ENCODE peak calls at places on chromosomes 4 and X, in five cellular contexts. One of them, this sample, is unnamed.

GRCh38 chr4:3823496-3824341 is 57.5 kb downstream of the ADRA2C start:
- DNase-seq in AG04449: no peak
- DNase-seq in kidney epithelial cell: no peak
- DNase-seq in astrocyte of the spinal cord: no peak
- DNase-seq in hepatocyte: no peak
- DNase-seq in this sample: no peak

GRCh38 chr4:58063761-58064160 is 953.6 kb upstream of the IGFBP7 start:
- DNase-seq in AG04449: no peak
- DNase-seq in kidney epithelial cell: no peak
- DNase-seq in astrocyte of the spinal cord: no peak
- DNase-seq in hepatocyte: no peak
- DNase-seq in this sample: no peak

GRCh38 chr4:6754481-6755087 is 27.9 kb upstream of the KIAA0232 start:
- DNase-seq in AG04449: no peak
- DNase-seq in kidney epithelial cell: no peak
- DNase-seq in astrocyte of the spinal cord: no peak
- DNase-seq in hepatocyte: peak; percentile 6
- DNase-seq in this sample: no peak

GRCh38 chr4:107718351-107718965 is 1.6 kb downstream of the PAPSS1 start:
- DNase-seq in AG04449: no peak
- DNase-seq in kidney epithelial cell: no peak
- DNase-seq in astrocyte of the spinal cord: no peak
- DNase-seq in hepatocyte: no peak
- DNase-seq in this sample: no peak

GRCh38 chr4:6250235-6250983 is 19.2 kb upstream of the WFS1 start:
- DNase-seq in AG04449: no peak
- DNase-seq in kidney epithelial cell: no peak
- DNase-seq in astrocyte of the spinal cord: peak; percentile 65
- DNase-seq in hepatocyte: peak; percentile 84
- DNase-seq in this sample: no peak

GRCh38 chr4:1245481-1246051 is 3.4 kb downstream of the CTBP1 start:
- DNase-seq in AG04449: no peak
- DNase-seq in kidney epithelial cell: no peak
- DNase-seq in astrocyte of the spinal cord: no peak
- DNase-seq in hepatocyte: peak; percentile 5
- DNase-seq in this sample: no peak

GRCh38 chr4:155603360-155603891 is 63.2 kb upstream of the GUCY1A1 start:
- DNase-seq in AG04449: no peak
- DNase-seq in kidney epithelial cell: no peak
- DNase-seq in astrocyte of the spinal cord: no peak
- DNase-seq in hepatocyte: no peak
- DNase-seq in this sample: no peak

GRCh38 chr4:85209161-85209560 is 242.7 kb upstream of the WDFY3 start:
- DNase-seq in AG04449: no peak
- DNase-seq in kidney epithelial cell: no peak
- DNase-seq in astrocyte of the spinal cord: peak; percentile 8
- DNase-seq in hepatocyte: no peak
- DNase-seq in this sample: no peak

GRCh38 chr4:111512081-111512774 is 633.0 kb upstream of the FAM241A start:
- DNase-seq in AG04449: peak; percentile 75
- DNase-seq in kidney epithelial cell: peak; percentile 50
- DNase-seq in astrocyte of the spinal cord: peak; percentile 88
- DNase-seq in hepatocyte: peak; percentile 18
- DNase-seq in this sample: peak; percentile 4

GRCh38 chr4:41120297-41121217 is 93.8 kb downstream of the APBB2 start:
- DNase-seq in AG04449: no peak
- DNase-seq in kidney epithelial cell: no peak
- DNase-seq in astrocyte of the spinal cord: peak; percentile 72
- DNase-seq in hepatocyte: peak; percentile 58
- DNase-seq in this sample: no peak

GRCh38 chr4:113222006-113222405 is 172.6 kb downstream of the ANK2 start:
- DNase-seq in AG04449: peak; percentile 38
- DNase-seq in kidney epithelial cell: peak; percentile 23
- DNase-seq in astrocyte of the spinal cord: peak; percentile 6
- DNase-seq in hepatocyte: no peak
- DNase-seq in this sample: peak; percentile 29

GRCh38 chr4:96102541-96103018 is 262.7 kb downstream of the PDHA2 start:
- DNase-seq in AG04449: no peak
- DNase-seq in kidney epithelial cell: no peak
- DNase-seq in astrocyte of the spinal cord: peak; percentile 68
- DNase-seq in hepatocyte: no peak
- DNase-seq in this sample: no peak

GRCh38 chr4:102535398-102536082 is 34.4 kb downstream of the NFKB1 start:
- DNase-seq in AG04449: no peak
- DNase-seq in kidney epithelial cell: peak; percentile 37
- DNase-seq in astrocyte of the spinal cord: peak; percentile 83
- DNase-seq in hepatocyte: no peak
- DNase-seq in this sample: peak; percentile 26

GRCh38 chrX:16869393-16870094 is 618 bp downstream of the RBBP7 start:
- DNase-seq in AG04449: no peak
- DNase-seq in kidney epithelial cell: no peak
- DNase-seq in astrocyte of the spinal cord: peak; percentile 5
- DNase-seq in hepatocyte: peak; percentile 89
- DNase-seq in this sample: no peak

GRCh38 chr4:168880087-168880675 is 129.9 kb downstream of the CBR4 start:
- DNase-seq in AG04449: no peak
- DNase-seq in kidney epithelial cell: no peak
- DNase-seq in astrocyte of the spinal cord: peak; percentile 55
- DNase-seq in hepatocyte: no peak
- DNase-seq in this sample: no peak

DNA sequence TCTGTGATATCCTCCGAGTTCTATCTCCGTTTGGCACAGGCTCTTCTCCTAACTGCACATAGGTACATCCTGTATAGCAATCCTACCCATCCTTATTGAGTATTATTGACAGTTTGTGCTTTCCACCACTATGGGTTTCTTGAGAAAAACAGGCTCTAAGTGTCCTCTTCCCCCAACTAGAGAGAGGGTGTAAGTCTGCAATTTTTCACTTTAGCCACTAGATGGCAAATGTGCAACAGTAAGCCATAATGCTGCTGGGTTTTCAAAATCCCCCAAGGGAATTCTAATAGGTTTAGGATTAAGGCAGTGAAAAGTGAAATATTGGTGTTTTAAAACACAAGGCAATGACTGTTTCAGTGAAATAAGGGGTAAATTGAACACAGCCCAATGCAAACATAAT is 239.1 kb upstream of the HTR2C start:
- DNase-seq in AG04449: no peak
- DNase-seq in kidney epithelial cell: peak; percentile 7
- DNase-seq in astrocyte of the spinal cord: peak; percentile 35
- DNase-seq in hepatocyte: peak; percentile 59
- DNase-seq in this sample: no peak
- TF ChIP-seq CTCF in AG04449: no peak
- TF ChIP-seq CTCF in kidney epithelial cell: peak; percentile 81
- TF ChIP-seq CTCF in astrocyte of the spinal cord: peak; percentile 78
- TF ChIP-seq CTCF in hepatocyte: peak; percentile 75
- TF ChIP-seq CTCF in this sample: peak; percentile 59

DNA sequence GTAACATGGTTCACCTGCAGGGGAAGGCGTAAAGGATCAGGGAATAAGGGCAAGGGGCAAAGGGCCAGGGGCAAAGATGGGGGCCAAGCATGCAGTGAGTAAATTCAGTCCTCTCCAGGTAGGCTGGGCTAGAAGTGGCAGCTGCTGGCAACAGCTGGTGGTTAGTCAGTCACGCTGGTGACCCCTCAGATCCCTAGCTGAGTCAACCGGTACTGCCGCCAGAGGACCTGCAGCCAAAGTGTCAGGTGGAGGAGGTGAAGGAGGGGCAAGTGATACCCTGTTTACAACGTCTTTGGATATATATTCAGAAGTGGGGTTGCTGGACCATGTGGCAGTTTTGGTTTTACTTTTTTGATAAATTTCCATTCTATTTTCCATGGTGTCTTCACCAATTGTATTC is 24.6 kb upstream of the NAP1L2 start:
- DNase-seq in AG04449: no peak
- DNase-seq in kidney epithelial cell: no peak
- DNase-seq in astrocyte of the spinal cord: no peak
- DNase-seq in hepatocyte: no peak
- DNase-seq in this sample: no peak
- TF ChIP-seq CTCF in AG04449: no peak
- TF ChIP-seq CTCF in kidney epithelial cell: no peak
- TF ChIP-seq CTCF in astrocyte of the spinal cord: no peak
- TF ChIP-seq CTCF in hepatocyte: no peak
- TF ChIP-seq CTCF in this sample: no peak

GRCh38 chrX:19515615-19516105 is 352 bp upstream of the MAP3K15 start:
- DNase-seq in AG04449: no peak
- DNase-seq in kidney epithelial cell: no peak
- DNase-seq in astrocyte of the spinal cord: no peak
- DNase-seq in hepatocyte: no peak
- DNase-seq in this sample: no peak
- TF ChIP-seq CTCF in AG04449: no peak
- TF ChIP-seq CTCF in kidney epithelial cell: no peak
- TF ChIP-seq CTCF in astrocyte of the spinal cord: peak; percentile 4
- TF ChIP-seq CTCF in hepatocyte: no peak
- TF ChIP-seq CTCF in this sample: peak; percentile 17

GRCh38 chr4:148081745-148082144 is 349.9 kb downstream of the ARHGAP10 start:
- DNase-seq in AG04449: no peak
- DNase-seq in kidney epithelial cell: no peak
- DNase-seq in astrocyte of the spinal cord: no peak
- DNase-seq in hepatocyte: no peak
- DNase-seq in this sample: no peak
- TF ChIP-seq CTCF in AG04449: no peak
- TF ChIP-seq CTCF in kidney epithelial cell: no peak
- TF ChIP-seq CTCF in astrocyte of the spinal cord: no peak
- TF ChIP-seq CTCF in hepatocyte: no peak
- TF ChIP-seq CTCF in this sample: no peak

GRCh38 chr4:79757580-79757979 is 315.4 kb downstream of the ANTXR2 start:
- DNase-seq in AG04449: no peak
- DNase-seq in kidney epithelial cell: no peak
- DNase-seq in astrocyte of the spinal cord: peak; percentile 20
- DNase-seq in hepatocyte: no peak
- DNase-seq in this sample: no peak

GRCh38 chr4:79759793-79760192 is 313.2 kb downstream of the ANTXR2 start:
- DNase-seq in AG04449: no peak
- DNase-seq in kidney epithelial cell: no peak
- DNase-seq in astrocyte of the spinal cord: no peak
- DNase-seq in hepatocyte: no peak
- DNase-seq in this sample: no peak

DNA sequence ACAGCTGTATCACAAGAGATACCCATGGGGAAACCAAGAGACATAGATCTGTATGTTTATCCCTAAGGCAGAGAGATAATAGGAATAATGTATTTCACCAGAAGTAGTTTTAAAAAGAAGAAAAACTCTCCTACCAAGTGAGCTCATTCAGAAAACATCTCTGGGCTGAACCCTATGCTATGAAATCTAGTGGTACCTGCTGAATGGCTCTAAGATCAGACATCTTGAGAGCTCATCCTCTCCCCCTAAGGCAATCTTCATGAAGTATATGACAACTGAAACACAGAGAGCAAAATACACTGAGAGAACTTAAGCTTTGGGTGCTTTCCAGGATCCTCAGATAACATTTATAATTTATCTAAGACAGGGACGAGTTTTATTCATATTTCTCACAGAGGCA is 316.5 kb downstream of the ANTXR2 start:
- DNase-seq in AG04449: no peak
- DNase-seq in kidney epithelial cell: no peak
- DNase-seq in astrocyte of the spinal cord: no peak
- DNase-seq in hepatocyte: no peak
- DNase-seq in this sample: no peak
- TF ChIP-seq CTCF in AG04449: no peak
- TF ChIP-seq CTCF in kidney epithelial cell: no peak
- TF ChIP-seq CTCF in astrocyte of the spinal cord: no peak
- TF ChIP-seq CTCF in hepatocyte: no peak
- TF ChIP-seq CTCF in this sample: no peak

This sample was measured in epithelial cell of proximal tubule.